ENCODE peak calls at places on chromosomes 13 and 19, in six cellular contexts. One of them, this sample, is unnamed.

GRCh38 chr13:102847272-102848234 is 1.7 kb downstream of the ERCC5 start:
- DNase-seq in fibroblast of pulmonary artery: peak
- DNase-seq in AG10803: peak
- DNase-seq in fibroblast of mammary gland: peak
- DNase-seq in left lung: no peak
- DNase-seq in fibroblast of lung: peak
- DNase-seq in this sample: peak

GRCh38 chr13:68428292-68428691 is 1198.2 kb upstream of the PCDH9 start:
- DNase-seq in fibroblast of lung: peak
- DNase-seq in left lung: no peak
- DNase-seq in fibroblast of mammary gland: no peak
- DNase-seq in fibroblast of pulmonary artery: no peak
- DNase-seq in AG10803: no peak
- DNase-seq in this sample: no peak

GRCh38 chr13:27082325-27082724 is 89.3 kb downstream of the USP12 start:
- DNase-seq in left lung: no peak
- DNase-seq in fibroblast of mammary gland: no peak
- DNase-seq in fibroblast of pulmonary artery: no peak
- DNase-seq in AG10803: no peak
- DNase-seq in fibroblast of lung: peak
- DNase-seq in this sample: no peak

GRCh38 chr13:73922728-73923393 is 211.3 kb downstream of the KLF12 start:
- DNase-seq in fibroblast of lung: peak
- DNase-seq in AG10803: no peak
- DNase-seq in fibroblast of pulmonary artery: peak
- DNase-seq in left lung: no peak
- DNase-seq in fibroblast of mammary gland: peak
- DNase-seq in this sample: no peak

GRCh38 chr19:10516671-10517286 is 468 bp downstream of the S1PR5 start:
- DNase-seq in fibroblast of mammary gland: no peak
- DNase-seq in left lung: no peak
- DNase-seq in AG10803: peak
- DNase-seq in fibroblast of pulmonary artery: no peak
- DNase-seq in fibroblast of lung: no peak
- DNase-seq in this sample: no peak

GRCh38 chr13:98313938-98314292 is 136.8 kb upstream of the RNF113B start:
- DNase-seq in AG10803: no peak
- DNase-seq in fibroblast of lung: no peak
- DNase-seq in left lung: no peak
- DNase-seq in fibroblast of mammary gland: no peak
- DNase-seq in fibroblast of pulmonary artery: no peak
- DNase-seq in this sample: no peak

GRCh38 chr19:12111176-12111575 is 29.0 kb downstream of the ZNF20 start:
- DNase-seq in fibroblast of pulmonary artery: no peak
- DNase-seq in left lung: no peak
- DNase-seq in AG10803: no peak
- DNase-seq in fibroblast of lung: no peak
- DNase-seq in fibroblast of mammary gland: no peak
- DNase-seq in this sample: no peak

GRCh38 chr19:5585461-5586299 is 17.9 kb upstream of the TINCR start:
- DNase-seq in AG10803: no peak
- DNase-seq in fibroblast of mammary gland: no peak
- DNase-seq in left lung: no peak
- DNase-seq in fibroblast of pulmonary artery: no peak
- DNase-seq in fibroblast of lung: peak
- DNase-seq in this sample: no peak

GRCh38 chr19:30523791-30524190 is 151.6 kb downstream of the ZNF536 start:
- DNase-seq in left lung: no peak
- DNase-seq in AG10803: no peak
- DNase-seq in fibroblast of lung: no peak
- DNase-seq in fibroblast of mammary gland: no peak
- DNase-seq in fibroblast of pulmonary artery: no peak
- DNase-seq in this sample: no peak

GRCh38 chr19:12034610-12035009 is 869 bp downstream of the ZNF433 start:
- DNase-seq in fibroblast of pulmonary artery: no peak
- DNase-seq in left lung: no peak
- DNase-seq in AG10803: no peak
- DNase-seq in fibroblast of mammary gland: no peak
- DNase-seq in fibroblast of lung: no peak
- DNase-seq in this sample: no peak

GRCh38 chr13:40069173-40070044 is 413.9 kb downstream of the COG6 start:
- DNase-seq in fibroblast of mammary gland: peak
- DNase-seq in AG10803: peak
- DNase-seq in fibroblast of pulmonary artery: peak
- DNase-seq in fibroblast of lung: peak
- DNase-seq in left lung: no peak
- DNase-seq in this sample: peak

GRCh38 chr13:96925869-96926628 is 68.2 kb downstream of the OXGR1 start:
- DNase-seq in fibroblast of mammary gland: no peak
- DNase-seq in fibroblast of lung: no peak
- DNase-seq in fibroblast of pulmonary artery: no peak
- DNase-seq in left lung: no peak
- DNase-seq in AG10803: no peak
- DNase-seq in this sample: no peak

GRCh38 chr13:25691654-25692053 is 319.9 kb downstream of the ATP8A2 start:
- DNase-seq in fibroblast of mammary gland: no peak
- DNase-seq in left lung: no peak
- DNase-seq in AG10803: no peak
- DNase-seq in fibroblast of pulmonary artery: no peak
- DNase-seq in fibroblast of lung: no peak
- DNase-seq in this sample: no peak

GRCh38 chr13:107937841-107938240 is 277.5 kb downstream of the LIG4 start:
- DNase-seq in fibroblast of lung: no peak
- DNase-seq in fibroblast of mammary gland: no peak
- DNase-seq in fibroblast of pulmonary artery: no peak
- DNase-seq in left lung: no peak
- DNase-seq in AG10803: no peak
- DNase-seq in this sample: no peak

GRCh38 chr19:30064776-30065494 is 122.9 kb downstream of the URI1 start:
- DNase-seq in fibroblast of lung: no peak
- DNase-seq in left lung: no peak
- DNase-seq in fibroblast of mammary gland: no peak
- DNase-seq in fibroblast of pulmonary artery: no peak
- DNase-seq in AG10803: no peak
- DNase-seq in this sample: peak

GRCh38 chr13:54034047-54034446 is 1005.4 kb downstream of the OLFM4 start:
- DNase-seq in left lung: no peak
- DNase-seq in fibroblast of lung: no peak
- DNase-seq in fibroblast of pulmonary artery: no peak
- DNase-seq in fibroblast of mammary gland: no peak
- DNase-seq in AG10803: no peak
- DNase-seq in this sample: no peak

GRCh38 chr13:41554626-41555386 is 97.5 kb downstream of the RGCC start:
- DNase-seq in left lung: no peak
- DNase-seq in fibroblast of pulmonary artery: no peak
- DNase-seq in fibroblast of lung: no peak
- DNase-seq in fibroblast of mammary gland: no peak
- DNase-seq in AG10803: no peak
- DNase-seq in this sample: peak
- TF ChIP-seq CTCF in left lung: no peak
- TF ChIP-seq CTCF in fibroblast of pulmonary artery: no peak
- TF ChIP-seq CTCF in fibroblast of lung: no peak
- TF ChIP-seq CTCF in fibroblast of mammary gland: no peak
- TF ChIP-seq CTCF in AG10803: no peak
- TF ChIP-seq CTCF in this sample: no peak

GRCh38 chr19:43504426-43505185 is at the start of gene PHLDB3:
- DNase-seq in left lung: peak
- DNase-seq in fibroblast of pulmonary artery: no peak
- DNase-seq in fibroblast of mammary gland: no peak
- DNase-seq in AG10803: peak
- DNase-seq in fibroblast of lung: peak
- DNase-seq in this sample: peak
- TF ChIP-seq CTCF in left lung: no peak
- TF ChIP-seq CTCF in fibroblast of pulmonary artery: no peak
- TF ChIP-seq CTCF in fibroblast of mammary gland: no peak
- TF ChIP-seq CTCF in AG10803: no peak
- TF ChIP-seq CTCF in fibroblast of lung: no peak
- TF ChIP-seq CTCF in this sample: no peak

GRCh38 chr13:81929988-81930387 is 1589.1 kb upstream of the SPRY2 start:
- DNase-seq in fibroblast of mammary gland: peak
- DNase-seq in fibroblast of lung: peak
- DNase-seq in fibroblast of pulmonary artery: peak
- DNase-seq in left lung: no peak
- DNase-seq in AG10803: no peak
- DNase-seq in this sample: no peak
- TF ChIP-seq CTCF in fibroblast of mammary gland: no peak
- TF ChIP-seq CTCF in fibroblast of lung: no peak
- TF ChIP-seq CTCF in fibroblast of pulmonary artery: peak
- TF ChIP-seq CTCF in left lung: peak
- TF ChIP-seq CTCF in AG10803: no peak
- TF ChIP-seq CTCF in this sample: no peak

DNA sequence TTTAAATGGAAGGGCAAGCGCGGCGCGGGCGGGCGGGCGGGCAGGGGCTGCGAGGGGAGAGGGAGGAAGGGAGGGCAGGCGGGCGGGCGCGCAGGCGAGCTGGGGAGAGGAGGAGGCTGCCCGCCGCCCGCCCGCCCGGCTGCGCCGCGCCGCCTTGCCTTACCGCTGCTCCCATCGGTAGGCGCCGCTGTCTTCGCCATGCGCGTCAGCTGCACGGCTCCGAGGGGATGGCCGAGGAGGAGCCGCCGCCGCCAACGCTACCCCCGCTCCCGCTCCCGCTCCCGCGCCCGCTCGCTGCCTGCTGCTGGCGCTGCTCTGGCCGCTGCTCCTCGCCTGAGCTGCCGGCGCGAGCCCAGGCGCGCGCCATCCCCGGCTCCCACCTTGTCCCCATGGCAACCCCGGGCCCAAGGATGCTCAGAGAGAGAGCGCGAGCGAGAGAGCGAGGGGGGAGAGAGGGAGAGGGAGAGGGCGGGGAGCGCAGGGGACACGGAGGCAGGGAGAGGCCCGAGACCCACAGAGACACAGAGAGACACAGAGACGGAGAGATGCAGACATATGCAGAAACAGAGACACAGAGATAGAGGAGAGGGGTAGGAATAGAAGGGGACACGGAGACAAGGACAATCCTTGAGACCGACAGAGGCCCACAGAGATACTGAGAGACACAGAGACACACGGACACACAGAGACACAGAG is 40.3 kb downstream of the DEDD2 start:
- DNase-seq in fibroblast of lung: peak
- DNase-seq in AG10803: peak
- DNase-seq in fibroblast of mammary gland: peak
- DNase-seq in left lung: peak
- DNase-seq in fibroblast of pulmonary artery: peak
- DNase-seq in this sample: peak
- TF ChIP-seq CTCF in fibroblast of lung: peak
- TF ChIP-seq CTCF in AG10803: peak
- TF ChIP-seq CTCF in fibroblast of mammary gland: no peak
- TF ChIP-seq CTCF in left lung: peak
- TF ChIP-seq CTCF in fibroblast of pulmonary artery: peak
- TF ChIP-seq CTCF in this sample: no peak

DNA sequence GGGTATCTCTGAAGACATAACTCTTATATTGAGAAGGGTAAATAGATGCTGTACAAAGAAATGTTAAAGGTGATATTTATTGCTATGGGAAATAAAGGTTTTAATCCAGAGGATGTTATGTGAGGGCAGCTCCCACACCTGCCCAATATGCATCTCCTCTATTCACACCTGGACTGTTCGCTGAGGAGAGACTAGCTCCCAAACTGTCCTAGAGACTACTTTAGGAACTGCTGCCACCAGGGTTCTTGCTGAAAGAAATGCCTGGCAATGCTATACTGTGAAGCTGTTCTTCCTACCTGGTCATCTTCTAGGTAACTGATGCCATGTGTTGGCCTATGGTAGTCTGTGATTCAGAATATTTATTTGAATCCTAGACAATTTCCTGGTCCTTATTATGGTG is 1421.5 kb upstream of the SPRY2 start:
- DNase-seq in AG10803: no peak
- DNase-seq in left lung: no peak
- DNase-seq in fibroblast of pulmonary artery: no peak
- DNase-seq in fibroblast of lung: no peak
- DNase-seq in fibroblast of mammary gland: no peak
- DNase-seq in this sample: no peak
- TF ChIP-seq CTCF in AG10803: no peak
- TF ChIP-seq CTCF in left lung: no peak
- TF ChIP-seq CTCF in fibroblast of pulmonary artery: no peak
- TF ChIP-seq CTCF in fibroblast of lung: no peak
- TF ChIP-seq CTCF in fibroblast of mammary gland: no peak
- TF ChIP-seq CTCF in this sample: no peak

GRCh38 chr13:79973533-79973963 is 367.4 kb downstream of the SPRY2 start:
- DNase-seq in fibroblast of pulmonary artery: no peak
- DNase-seq in left lung: no peak
- DNase-seq in AG10803: no peak
- DNase-seq in fibroblast of mammary gland: peak
- DNase-seq in fibroblast of lung: no peak
- DNase-seq in this sample: no peak
- TF ChIP-seq CTCF in fibroblast of pulmonary artery: peak
- TF ChIP-seq CTCF in left lung: no peak
- TF ChIP-seq CTCF in AG10803: peak
- TF ChIP-seq CTCF in fibroblast of mammary gland: peak
- TF ChIP-seq CTCF in fibroblast of lung: peak
- TF ChIP-seq CTCF in this sample: peak

GRCh38 chr19:54644056-54644455 is 13.8 kb downstream of the LILRB1 start:
- DNase-seq in fibroblast of mammary gland: no peak
- DNase-seq in AG10803: no peak
- DNase-seq in fibroblast of lung: no peak
- DNase-seq in fibroblast of pulmonary artery: no peak
- DNase-seq in left lung: no peak
- DNase-seq in this sample: no peak
- TF ChIP-seq CTCF in fibroblast of mammary gland: no peak
- TF ChIP-seq CTCF in AG10803: no peak
- TF ChIP-seq CTCF in fibroblast of lung: no peak
- TF ChIP-seq CTCF in fibroblast of pulmonary artery: no peak
- TF ChIP-seq CTCF in left lung: no peak
- TF ChIP-seq CTCF in this sample: no peak

GRCh38 chr19:3852614-3853254 is 16.1 kb downstream of the ZFR2 start:
- DNase-seq in fibroblast of pulmonary artery: peak
- DNase-seq in fibroblast of lung: peak
- DNase-seq in left lung: no peak
- DNase-seq in AG10803: peak
- DNase-seq in fibroblast of mammary gland: peak
- DNase-seq in this sample: no peak
- TF ChIP-seq CTCF in fibroblast of pulmonary artery: peak
- TF ChIP-seq CTCF in fibroblast of lung: peak
- TF ChIP-seq CTCF in left lung: no peak
- TF ChIP-seq CTCF in AG10803: peak
- TF ChIP-seq CTCF in fibroblast of mammary gland: peak
- TF ChIP-seq CTCF in this sample: no peak

GRCh38 chr19:50517704-50518075 is 4.0 kb upstream of the ASPDH start:
- DNase-seq in fibroblast of pulmonary artery: no peak
- DNase-seq in fibroblast of lung: no peak
- DNase-seq in fibroblast of mammary gland: no peak
- DNase-seq in AG10803: no peak
- DNase-seq in left lung: no peak
- DNase-seq in this sample: no peak
- TF ChIP-seq CTCF in fibroblast of pulmonary artery: no peak
- TF ChIP-seq CTCF in fibroblast of lung: no peak
- TF ChIP-seq CTCF in fibroblast of mammary gland: no peak
- TF ChIP-seq CTCF in AG10803: no peak
- TF ChIP-seq CTCF in left lung: no peak
- TF ChIP-seq CTCF in this sample: no peak